ENCODE peak calls at places on chromosomes 13 and 19, in six cellular contexts. T, P, K, M, N and L are unnamed samples.
A peak's percentile ranks its signal among the peaks of the same experiment; 100 is the strongest.

GRCh38 chr19:32345261-32346207 is at the start of gene ZNF507:
- DNase-seq in P (peak; percentile 74), N (peak; percentile 47), M (peak; percentile 85), T (peak; percentile 92), K (peak; percentile 83), L (peak; percentile 82)

GRCh38 chr19:7211191-7211988 is 82.8 kb downstream of the INSR start:
- DNase-seq in N (no peak), T (peak; percentile 78), M (no peak), K (peak; percentile 59), P (no peak), L (no peak)

GRCh38 chr13:20118268-20119140 is 42.3 kb downstream of the GJA3 start:
- DNase-seq in N (no peak), T (peak; percentile 86), K (peak; percentile 48), P (peak; percentile 20), M (peak; percentile 76), L (peak; percentile 53)

GRCh38 chr13:76845367-76845766 is 40.8 kb downstream of the KCTD12 start:
- DNase-seq in K (no peak), N (no peak), P (no peak), M (no peak), T (no peak), L (no peak)

GRCh38 chr19:6632002-6632621 is 37.8 kb downstream of the TNFSF14 start:
- DNase-seq in N (peak; percentile 77), T (no peak), P (peak; percentile 90), K (no peak), M (peak; percentile 77), L (peak; percentile 90)

GRCh38 chr13:27481766-27482165 is 31.4 kb upstream of the MTIF3 start:
- DNase-seq in T (peak; percentile 69), P (no peak), M (peak; percentile 51), K (peak; percentile 25), N (peak; percentile 37), L (no peak)

GRCh38 chr19:3234800-3235199 is 10.3 kb downstream of the CELF5 start:
- DNase-seq in K (no peak), M (no peak), P (no peak), N (no peak), T (no peak), L (no peak)

GRCh38 chr13:79749985-79750551 is 269.1 kb downstream of the NDFIP2 start:
- DNase-seq in N (no peak), M (peak; percentile 34), K (peak; percentile 55), T (no peak), P (peak; percentile 17), L (no peak)

GRCh38 chr13:45718992-45719391 is 16.9 kb downstream of the CBY2 start:
- DNase-seq in T (no peak), M (no peak), N (no peak), P (no peak), K (no peak), L (no peak)

GRCh38 chr19:29415507-29415906 is 110.3 kb upstream of the VSTM2B start:
- DNase-seq in K (no peak), N (no peak), P (no peak), T (no peak), M (no peak), L (no peak)

GRCh38 chr13:59236309-59236939 is 927.3 kb downstream of the DIAPH3 start:
- DNase-seq in N (no peak), M (no peak), T (no peak), P (no peak), K (no peak), L (no peak)

GRCh38 chr13:45878966-45879365 is 27.4 kb upstream of the SIAH3 start:
- DNase-seq in N (no peak), T (no peak), M (no peak), K (no peak), P (no peak), L (no peak)

GRCh38 chr19:35776102-35776788 is 881 bp downstream of the ARHGAP33 start:
- DNase-seq in N (no peak), T (no peak), M (no peak), K (no peak), P (no peak), L (no peak)

GRCh38 chr19:50020481-50020880 is 4.7 kb downstream of the VRK3 start:
- DNase-seq in K (no peak), N (no peak), M (no peak), T (no peak), P (no peak), L (no peak)

GRCh38 chr13:56755181-56755580 is 385.5 kb upstream of the PRR20A start:
- DNase-seq in K (no peak), M (no peak), T (no peak), N (no peak), P (no peak), L (no peak)

GRCh38 chr13:77448689-77449088 is 86.8 kb upstream of the SCEL start:
- DNase-seq in T (no peak), K (no peak), M (peak; percentile 8), P (no peak), N (no peak), L (no peak)

GRCh38 chr13:66680031-66680430 is 550.1 kb downstream of the PCDH9 start:
- DNase-seq in N (no peak), M (no peak), T (no peak), P (no peak), K (no peak), L (no peak)

GRCh38 chr19:55085923-55086715 is 10.4 kb downstream of the EPS8L1 start:
- DNase-seq in T (no peak), N (no peak), M (no peak), P (no peak), K (no peak), L (no peak)

GRCh38 chr13:24998433-24998832 is 97.5 kb upstream of the PABPC3 start:
- DNase-seq in N (no peak), M (no peak), P (no peak), K (no peak), T (no peak), L (no peak)

GRCh38 chr19:29798783-29799182 is 13.0 kb upstream of the CCNE1 start:
- DNase-seq in T (no peak), K (no peak), M (no peak), P (no peak), N (no peak), L (no peak)

GRCh38 chr13:98475521-98475920 is 101.4 kb downstream of the STK24 start:
- DNase-seq in N (no peak), K (no peak), P (no peak), T (no peak), M (no peak), L (no peak)

GRCh38 chr19:7862413-7862951 is 11.7 kb downstream of the PRR36 start:
- DNase-seq in K (peak; percentile 35), M (peak; percentile 81), T (no peak), N (peak; percentile 54), P (peak; percentile 67), L (peak; percentile 45)

GRCh38 chr19:46748325-46749109 is 2.3 kb upstream of the STRN4 start:
- DNase-seq in N (no peak), P (peak; percentile 82), K (peak; percentile 59), M (peak; percentile 72), T (peak; percentile 86), L (peak; percentile 72)

GRCh38 chr13:51541809-51542258 is 42.4 kb upstream of the WDFY2 start:
- DNase-seq in K (peak; percentile 22), T (peak; percentile 73), M (peak; percentile 33), N (no peak), P (no peak), L (no peak)

GRCh38 chr13:40969169-40969901 is 49.8 kb downstream of the ELF1 start:
- DNase-seq in M (no peak), N (no peak), P (no peak), K (no peak), T (no peak), L (no peak)
- H3K4me1 ChIP-seq in M (peaks cover 38% of the 10 kb centered on the region), N (peaks cover 7% of the 10 kb centered on the region), P (peaks cover 48% of the 10 kb centered on the region), K (peaks cover 94% of the 10 kb centered on the region), T (peaks cover 60% of the 10 kb centered on the region), L (peaks cover 97% of the 10 kb centered on the region)

GRCh38 chr19:15829786-15830185 is 14.3 kb upstream of the OR10H1 start:
- DNase-seq in M (no peak), K (no peak), T (no peak), N (no peak), P (no peak), L (no peak)
- H3K9me3 ChIP-seq in M (no peaks in the 10 kb centered on the region), K (no peaks in the 10 kb centered on the region), T (no peaks in the 10 kb centered on the region), N (no peaks in the 10 kb centered on the region), P (no peaks in the 10 kb centered on the region), L (no peaks in the 10 kb centered on the region)

GRCh38 chr19:5293607-5294089 is 47.0 kb downstream of the PTPRS start:
- DNase-seq in T (peak; percentile 71), M (no peak), P (no peak), K (no peak), N (no peak), L (no peak)
- H3K4me3 ChIP-seq in T (peak overlapping the region; percentile 71), M (peak overlapping the region; percentile 62), P (peak overlapping the region; percentile 51), K (peak overlapping the region; percentile 87), N (peak overlapping the region; percentile 42), L (peak overlapping the region; percentile 68)

GRCh38 chr19:39251081-39251480 is 2.4 kb upstream of the IFNL4 start:
- DNase-seq in P (no peak), T (no peak), K (no peak), M (no peak), N (no peak), L (no peak)

GRCh38 chr19:39248806-39249205 is at the start of gene IFNL4:
- DNase-seq in T (no peak), M (no peak), K (no peak), P (no peak), N (no peak), L (no peak)

GRCh38 chr19:39252458-39252857 is 3.8 kb upstream of the IFNL4 start:
- DNase-seq in N (no peak), K (no peak), M (no peak), P (no peak), T (no peak), L (no peak)

GRCh38 chr19:39247701-39248664 is 673 bp downstream of the IFNL4 start:
- DNase-seq in P (no peak), K (no peak), T (peak; percentile 64), M (no peak), N (no peak), L (no peak)

DNA sequence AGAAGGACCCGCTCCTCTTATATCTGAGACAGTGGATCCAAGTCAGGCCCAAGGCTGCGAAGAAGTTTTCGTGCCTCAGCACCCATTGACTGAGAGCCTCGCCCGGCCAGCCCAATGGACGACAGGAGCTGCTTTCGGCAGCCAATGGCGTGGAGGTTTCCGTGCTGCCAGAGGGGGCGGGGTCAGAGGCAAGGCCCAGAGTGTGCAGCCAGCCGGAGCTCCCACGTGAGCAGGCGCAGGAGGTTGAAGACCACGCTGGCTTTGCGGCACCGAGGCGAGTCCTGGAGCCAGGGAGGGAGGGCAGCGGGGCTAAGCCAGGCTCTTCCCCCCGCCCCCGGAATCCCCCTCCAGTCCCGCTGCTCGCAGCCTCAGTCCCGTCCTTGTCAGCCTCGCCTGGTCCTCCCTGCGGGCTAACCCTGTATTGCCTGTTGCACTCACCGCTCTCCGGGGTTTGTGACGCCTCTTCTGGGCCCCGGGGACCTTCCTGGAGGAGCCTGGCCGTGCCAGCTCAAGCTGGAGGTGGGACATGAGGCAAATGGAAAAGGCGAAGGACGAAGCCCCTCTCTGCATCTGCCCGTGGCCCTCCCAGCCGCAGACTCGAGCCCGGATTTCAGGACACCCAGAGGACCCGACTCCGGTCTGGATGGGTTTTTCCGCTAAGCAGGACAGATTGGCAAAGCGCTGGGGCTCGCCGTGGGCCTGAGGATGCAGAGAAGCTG is 1.5 kb downstream of the IFNL4 start:
- DNase-seq in P (peak; percentile 32), T (peak; percentile 57), M (peak; percentile 16), K (peak; percentile 29), N (no peak), L (peak; percentile 57)
- H3K4me1 ChIP-seq in P (no peaks in the 10 kb centered on the region), T (no peaks in the 10 kb centered on the region), M (no peaks in the 10 kb centered on the region), K (peaks cover 14% of the 10 kb centered on the region), N (no peaks in the 10 kb centered on the region), L (no peaks in the 10 kb centered on the region)

DNA sequence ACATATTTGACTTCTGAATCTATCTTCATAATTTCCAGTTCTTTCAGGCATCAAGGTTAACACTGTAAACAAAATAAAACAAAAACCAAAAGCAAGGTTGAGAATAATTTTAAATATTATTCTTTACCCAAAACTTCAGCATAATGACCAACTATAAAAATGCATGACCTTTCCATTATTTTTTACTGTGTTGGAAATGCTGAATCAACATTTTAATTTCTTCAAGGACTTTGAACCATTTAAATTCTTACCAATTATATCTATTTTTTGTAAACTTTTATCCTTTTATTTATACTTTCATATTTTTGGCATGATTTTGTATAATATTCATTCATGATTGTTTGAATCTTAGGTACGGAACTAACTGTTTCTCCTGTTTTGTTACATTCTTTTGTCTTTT is 6.9 kb downstream of the ZNF585A start:
- DNase-seq in T (no peak), P (no peak), K (no peak), N (no peak), M (no peak), L (no peak)
- H3K9me3 ChIP-seq in T (no peaks in the 10 kb centered on the region), P (peaks cover 5% of the 10 kb centered on the region), K (peaks cover 97% of the 10 kb centered on the region), N (peaks cover 9% of the 10 kb centered on the region), M (peaks cover 60% of the 10 kb centered on the region), L (peaks cover 33% of the 10 kb centered on the region)